ENCODE peak calls at places on chromosomes 5 and 9, in ten cellular contexts. H is IMR-90, U is body of pancreas, M is heart left ventricle, N is stomach, S is testis, Y is spleen, Q is A549, A is esophagus squamous epithelium, E is uterus. C is an unnamed sample.

GRCh38 chr5:458547-459353 is 15.8 kb downstream of the EXOC3 start:
- DNase-seq in U (peak; percentile 37), M (no peak), Q (no peak), Y (peak; percentile 38), S (no peak), N (no peak), E (no peak), A (no peak), H (peak; percentile 65), C (peak; percentile 86)

GRCh38 chr5:148569948-148570347 is 84.4 kb downstream of the HTR4 start:
- DNase-seq in N (peak; percentile 51), U (peak; percentile 15), Q (no peak), E (no peak), A (no peak), Y (no peak), M (no peak), H (no peak), S (no peak), C (no peak)

GRCh38 chr9:21985964-21986667 is 8.1 kb downstream of the CDKN2A start:
- DNase-seq in Y (no peak), N (no peak), E (no peak), U (no peak), A (no peak), M (no peak), S (no peak), H (no peak), Q (no peak), C (no peak)

GRCh38 chr5:115601709-115602584 is at the start of gene TICAM2:
- DNase-seq in H (peak; percentile 67), N (peak; percentile 56), S (peak; percentile 74), Q (peak; percentile 22), Y (peak; percentile 94), M (peak; percentile 78), A (peak; percentile 15), E (peak; percentile 64), U (peak; percentile 57), C (peak; percentile 92)

GRCh38 chr9:131522257-131523085 is 8.6 kb downstream of the UCK1 start:
- DNase-seq in Y (no peak), S (no peak), N (no peak), M (no peak), H (no peak), E (no peak), Q (no peak), A (no peak), U (no peak), C (no peak)

GRCh38 chr9:89078860-89079259 is 87.6 kb downstream of the S1PR3 start:
- DNase-seq in Y (no peak), N (no peak), A (no peak), H (peak; percentile 57), S (no peak), Q (no peak), E (no peak), U (no peak), M (no peak), C (no peak)

GRCh38 chr5:107935641-107936040 is 264.9 kb upstream of the EFNA5 start:
- DNase-seq in N (no peak), Q (no peak), E (no peak), S (no peak), M (no peak), Y (no peak), A (no peak), H (no peak), U (no peak), C (no peak)

GRCh38 chr9:133716564-133717112 is 21.5 kb downstream of the SARDH start:
- DNase-seq in E (peak; percentile 77), N (no peak), U (no peak), A (no peak), Q (no peak), M (no peak), H (no peak), Y (no peak), S (peak; percentile 60), C (no peak)

DNA sequence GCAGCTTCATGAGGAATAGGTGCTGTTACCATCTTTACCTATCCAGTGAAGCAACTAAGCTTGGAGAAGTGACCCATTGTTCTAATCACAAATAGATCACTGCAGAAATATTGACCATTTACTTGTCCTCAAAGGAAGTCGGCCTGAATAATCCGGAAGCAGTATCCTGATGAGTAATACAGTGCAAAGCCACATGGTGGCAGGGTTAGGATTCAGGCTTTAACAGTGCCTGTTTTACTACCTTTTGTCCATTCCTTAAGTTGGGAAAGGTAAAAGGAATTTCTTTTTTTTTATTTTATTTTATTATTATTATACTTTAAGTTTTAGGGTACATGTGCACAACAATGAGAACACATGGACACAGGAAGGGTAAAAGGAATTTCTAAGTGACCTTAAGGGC is 336.3 kb downstream of the KDM4C start:
- DNase-seq in E (no peak), N (no peak), Q (peak; percentile 12), Y (no peak), H (peak; percentile 24), M (no peak), S (peak; percentile 37), A (no peak), U (no peak), C (no peak)
- TF ChIP-seq CTCF in E (no peak), N (no peak), Q (peak; percentile 43), Y (no peak), H (peak; percentile 29), M (peak; percentile 38), S (peak; percentile 34), A (no peak), U (peak; percentile 20), C (no peak)

DNA sequence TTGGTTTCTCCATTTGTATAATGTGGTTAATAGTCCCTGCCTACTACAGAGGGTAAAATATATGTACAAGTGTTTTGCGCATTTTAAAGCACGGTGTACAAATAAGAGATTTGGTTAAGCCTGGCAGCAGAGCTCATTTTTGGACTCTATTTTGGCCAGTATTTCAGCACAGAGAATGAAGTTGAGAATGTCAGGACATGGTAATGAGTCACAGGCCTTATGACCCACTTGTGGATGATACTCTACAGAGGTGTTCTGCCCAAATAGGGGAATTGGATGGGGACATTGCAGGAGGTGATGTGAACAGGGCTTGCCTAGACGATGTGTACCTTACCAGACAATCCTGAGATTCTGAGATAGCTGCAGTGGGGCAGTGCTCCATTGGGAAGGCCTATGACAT is 50.6 kb downstream of the MELK start:
- DNase-seq in Q (no peak), E (no peak), N (no peak), S (no peak), U (no peak), Y (no peak), A (no peak), H (peak; percentile 54), M (no peak), C (no peak)
- TF ChIP-seq POLR2A in Q (no peak), E (no peak), N (no peak), S (no peak), U (no peak), Y (no peak), A (no peak), H (no peak), M (no peak), C (no peak)

DNA sequence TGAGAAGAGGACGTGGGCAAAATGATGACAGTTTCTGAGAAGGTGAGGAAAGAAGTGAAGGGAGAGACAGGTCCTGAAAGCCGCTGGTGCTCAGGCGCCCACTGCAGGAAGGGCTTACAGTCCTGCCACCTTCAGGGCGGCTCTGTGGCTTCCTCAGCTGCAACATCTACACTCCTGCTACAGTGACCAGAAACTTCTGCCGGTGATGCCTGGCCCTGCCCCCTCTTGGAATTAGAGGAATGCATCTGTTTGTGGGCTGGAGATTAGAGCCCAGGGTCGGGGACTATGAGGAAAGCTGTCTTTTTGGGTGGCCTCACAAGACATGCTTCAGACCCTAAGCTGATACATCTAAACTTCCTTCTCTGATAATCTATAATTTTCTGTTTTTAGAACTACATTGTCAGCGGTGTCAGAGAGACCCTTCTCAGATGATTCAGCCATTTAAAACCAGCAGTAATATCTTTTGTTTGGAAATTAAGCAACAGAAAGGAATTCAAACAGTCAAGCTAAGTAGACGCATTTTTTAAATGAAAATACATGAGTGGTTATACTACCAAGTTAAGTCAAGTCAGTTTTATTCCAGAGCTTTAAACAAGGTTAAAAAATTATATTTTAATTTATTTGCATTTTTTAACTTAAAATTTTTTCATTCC is 30.4 kb downstream of the PRDM6 start:
- DNase-seq in M (no peak), E (no peak), U (no peak), S (no peak), Q (peak; percentile 75), A (no peak), Y (no peak), H (peak; percentile 74), N (no peak), C (no peak)
- TF ChIP-seq CTCF in M (no peak), E (no peak), U (peak; percentile 13), S (no peak), Q (peak; percentile 34), A (no peak), Y (no peak), H (peak; percentile 31), N (no peak), C (no peak)

GRCh38 chr9:121286973-121287721 is 19.2 kb downstream of the GSN start:
- DNase-seq in A (peak; percentile 26), Y (no peak), E (peak; percentile 90), U (peak; percentile 64), N (peak; percentile 85), S (peak; percentile 87), M (peak; percentile 93), H (peak; percentile 95), Q (peak; percentile 96), C (peak; percentile 96)

GRCh38 chr9:121283856-121284732 is 16.1 kb downstream of the GSN start:
- DNase-seq in E (peak; percentile 17), S (peak; percentile 44), Y (no peak), Q (no peak), H (no peak), N (no peak), A (no peak), M (no peak), U (no peak), C (peak; percentile 87)

GRCh38 chr9:121286688-121286972 is 18.7 kb downstream of the GSN start:
- DNase-seq in H (no peak), E (no peak), Q (no peak), S (no peak), Y (no peak), M (no peak), A (no peak), N (no peak), U (no peak), C (no peak)

GRCh38 chr9:121284733-121285451 is 16.9 kb downstream of the GSN start:
- DNase-seq in S (no peak), E (peak; percentile 25), A (no peak), U (no peak), M (no peak), H (no peak), N (no peak), Y (no peak), Q (no peak), C (peak; percentile 87)

DNA sequence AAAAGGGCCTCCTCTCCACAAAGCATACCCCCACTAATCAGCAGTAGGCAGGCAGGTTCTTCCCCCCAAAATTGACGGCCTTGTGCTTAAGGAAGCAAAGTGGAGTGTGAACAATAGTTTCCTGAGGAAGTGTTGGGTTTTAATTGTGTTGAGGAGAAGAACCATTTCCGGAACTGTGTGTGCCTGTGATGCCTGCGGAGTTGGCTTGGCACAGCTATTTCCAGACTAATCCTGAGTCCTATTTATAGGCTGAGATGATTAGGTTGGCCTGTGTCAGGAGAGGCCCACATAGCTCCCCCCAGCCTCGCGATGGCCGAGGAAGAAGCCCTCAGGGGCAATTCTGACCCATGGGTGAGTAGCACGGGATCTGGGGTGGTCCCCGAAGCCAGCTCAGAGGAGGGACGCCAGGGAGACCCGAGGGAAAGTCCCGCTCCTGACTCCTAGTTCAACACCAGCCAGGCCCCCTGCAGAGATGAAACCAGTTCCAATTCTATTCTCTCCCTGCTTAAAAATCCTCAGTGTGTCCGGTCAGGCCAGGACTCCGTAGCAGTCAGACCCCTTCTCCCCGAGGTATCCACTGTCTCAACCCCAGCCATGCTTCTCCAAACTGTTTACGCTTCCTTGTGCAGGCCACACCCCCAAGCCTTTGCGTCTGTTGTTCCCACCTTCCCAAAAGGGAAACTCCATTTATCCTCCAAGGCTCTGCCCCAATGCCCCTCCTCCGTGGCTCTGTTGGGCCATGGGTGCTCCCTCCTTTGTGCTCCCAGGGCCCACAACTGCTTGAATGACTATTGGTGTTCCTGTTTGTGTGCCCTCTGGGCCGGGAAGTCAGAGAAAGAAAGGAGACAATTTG is 18.1 kb downstream of the GSN start:
- DNase-seq in U (peak; percentile 34), M (peak; percentile 89), A (no peak), N (peak; percentile 44), H (peak; percentile 56), Y (no peak), S (peak; percentile 78), Q (peak; percentile 83), E (peak; percentile 67), C (peak; percentile 94)
- TF ChIP-seq POLR2A in U (no peak), M (peak; percentile 42), A (peak; percentile 31), N (no peak), H (no peak), Y (no peak), S (no peak), Q (no peak), E (peak; percentile 18), C (no peak)